ENCODE peak calls at places on chromosomes 16 and 17, in eight cellular contexts. R is transverse colon, A is Peyer's patch, K is heart left ventricle, Z is body of pancreas, V is endothelial cell of umbilical vein, O is suprapubic skin, W is esophagus muscularis mucosa. Y is an unnamed sample.

GRCh38 chr17:57436565-57436964 is 180.2 kb downstream of the MSI2 start:
- DNase-seq in Z (no peak), V (no peak), K (no peak), O (no peak), R (no peak), W (no peak), A (no peak), Y (no peak)

GRCh38 chr17:58391302-58391984 is 25.9 kb downstream of the RNF43 start:
- DNase-seq in V (peak; percentile 82), Z (peak; percentile 98), O (no peak), W (no peak), A (peak; percentile 92), K (peak; percentile 23), R (peak; percentile 93), Y (no peak)

GRCh38 chr16:76389126-76389525 is 111.9 kb downstream of the CNTNAP4 start:
- DNase-seq in K (no peak), A (no peak), V (no peak), O (no peak), R (no peak), Z (no peak), W (no peak), Y (no peak)

GRCh38 chr17:42953669-42954068 is 10.6 kb downstream of the AARSD1 start:
- DNase-seq in V (no peak), W (no peak), Z (peak; percentile 85), A (no peak), K (no peak), O (no peak), R (no peak), Y (no peak)

GRCh38 chr16:82368041-82368440 is 198.0 kb upstream of the MPHOSPH6 start:
- DNase-seq in V (peak; percentile 36), Z (peak; percentile 20), O (no peak), W (peak; percentile 70), R (no peak), K (peak; percentile 65), A (no peak), Y (no peak)

GRCh38 chr16:67953641-67954375 is 9.9 kb upstream of the LCAT start:
- DNase-seq in O (no peak), R (no peak), Z (no peak), W (no peak), V (no peak), K (no peak), A (no peak), Y (no peak)

GRCh38 chr17:32156656-32157055 is 14.4 kb downstream of the RHOT1 start:
- DNase-seq in R (no peak), A (no peak), O (no peak), W (peak; percentile 4), K (no peak), Z (no peak), V (no peak), Y (no peak)

GRCh38 chr17:35088911-35089845 is 25.7 kb upstream of the RFFL start:
- DNase-seq in O (peak; percentile 86), W (peak; percentile 94), Z (peak; percentile 89), K (peak; percentile 87), R (peak; percentile 93), A (peak; percentile 95), V (peak; percentile 73), Y (peak; percentile 89)

GRCh38 chr17:76715462-76715830 is 4.7 kb upstream of the MXRA7 start:
- DNase-seq in K (no peak), R (no peak), Z (no peak), A (no peak), W (no peak), O (no peak), V (no peak), Y (no peak)

GRCh38 chr17:57440522-57441269 is 184.4 kb downstream of the MSI2 start:
- DNase-seq in W (no peak), K (peak; percentile 83), O (no peak), R (peak; percentile 38), Z (peak; percentile 63), V (peak; percentile 55), A (peak; percentile 66), Y (peak; percentile 52)

GRCh38 chr16:63530208-63530607 is 1494.0 kb upstream of the CDH8 start:
- DNase-seq in W (no peak), A (no peak), K (no peak), V (no peak), R (no peak), O (no peak), Z (no peak), Y (no peak)

GRCh38 chr16:84790291-84790690 is 29.5 kb upstream of the CRISPLD2 start:
- DNase-seq in A (no peak), K (no peak), Z (no peak), O (no peak), V (no peak), R (no peak), W (no peak), Y (no peak)

GRCh38 chr17:40962059-40962561 is 4.6 kb downstream of the KRT39 start:
- DNase-seq in O (no peak), A (no peak), R (no peak), V (no peak), Z (no peak), K (no peak), W (no peak), Y (no peak)

GRCh38 chr17:14169901-14170300 is 66.8 kb downstream of the CDRT15 start:
- DNase-seq in K (no peak), R (no peak), O (no peak), V (no peak), Z (no peak), W (no peak), A (no peak), Y (no peak)

GRCh38 chr16:27269300-27270150 is 953 bp upstream of the NSMCE1 start:
- DNase-seq in K (no peak), W (peak; percentile 37), A (peak; percentile 19), O (no peak), R (no peak), V (no peak), Z (no peak), Y (no peak)

GRCh38 chr17:60139438-60140285 is 10.1 kb upstream of the CA4 start:
- DNase-seq in K (peak; percentile 76), V (peak; percentile 54), W (no peak), A (peak; percentile 81), R (peak; percentile 75), Z (peak; percentile 75), O (no peak), Y (peak; percentile 40)

DNA sequence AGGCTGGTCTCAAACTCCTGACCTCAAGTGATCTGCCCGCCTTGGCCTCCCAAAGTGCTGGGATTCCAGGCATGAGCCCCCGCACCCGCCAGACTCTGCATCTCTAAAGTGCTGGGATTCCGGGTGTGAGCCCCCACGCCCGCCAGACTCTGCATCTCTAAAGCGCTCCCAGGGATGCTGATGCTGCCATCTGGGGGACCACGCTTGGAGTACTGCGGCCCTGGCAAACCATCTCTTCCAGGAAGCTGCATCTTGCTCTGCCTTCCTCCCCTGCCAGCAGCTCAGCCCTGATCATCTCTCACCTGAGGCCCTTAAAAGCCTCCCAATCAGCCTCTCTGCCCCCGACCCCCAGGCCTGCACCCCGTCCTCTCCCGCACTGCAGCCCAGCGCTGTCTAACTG is 4.1 kb downstream of the CEP295NL start:
- DNase-seq in K (no peak), W (no peak), Z (no peak), V (no peak), O (no peak), R (no peak), A (no peak), Y (no peak)
- H3K27ac ChIP-seq in K (no peak overlapping the region), W (no peak overlapping the region), Z (no peak overlapping the region), V (no peak overlapping the region), O (no peak overlapping the region), R (no peak overlapping the region), A (no peak overlapping the region), Y (peak overlapping the region; percentile 12)

GRCh38 chr16:11156401-11156800 is 99.6 kb downstream of the SOCS1 start:
- DNase-seq in O (no peak), V (no peak), K (no peak), R (no peak), W (no peak), A (no peak), Z (no peak), Y (no peak)

GRCh38 chr16:11159189-11159588 is 96.8 kb downstream of the SOCS1 start:
- DNase-seq in V (no peak), W (no peak), R (no peak), O (no peak), Z (no peak), A (no peak), K (no peak), Y (no peak)

GRCh38 chr16:11155284-11155806 is 100.7 kb downstream of the SOCS1 start:
- DNase-seq in W (no peak), O (no peak), A (no peak), K (no peak), Z (no peak), V (no peak), R (no peak), Y (no peak)

GRCh38 chr16:11160676-11161115 is 95.3 kb downstream of the SOCS1 start:
- DNase-seq in A (no peak), R (no peak), W (no peak), O (no peak), K (no peak), Z (no peak), V (no peak), Y (no peak)

DNA sequence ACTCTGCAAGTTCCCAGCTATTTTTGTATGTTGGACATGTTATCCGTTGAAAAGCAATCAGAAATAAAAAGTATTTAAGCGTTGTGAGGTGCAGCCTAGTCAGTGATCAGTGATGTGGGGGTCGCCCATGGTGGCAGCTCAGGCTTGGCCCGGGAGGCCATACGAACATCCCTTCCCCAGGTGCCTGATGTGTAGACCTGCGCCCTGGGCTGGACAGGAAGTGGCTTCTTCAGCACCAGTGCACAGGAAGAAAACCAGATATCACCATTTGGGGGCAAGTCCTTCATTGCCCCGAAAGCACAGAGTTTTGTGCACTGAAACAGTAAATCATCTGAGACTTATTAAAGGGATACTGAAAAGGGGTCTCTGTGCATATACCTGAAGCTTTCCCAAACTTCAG is 98.9 kb downstream of the SOCS1 start:
- DNase-seq in R (no peak), A (no peak), V (no peak), W (no peak), K (no peak), Z (no peak), O (no peak), Y (no peak)
- TF ChIP-seq POLR2A in R (no peak), A (no peak), V (no peak), W (no peak), K (no peak), Z (no peak), O (no peak), Y (no peak)

GRCh38 chr17:20999044-20999573 is 43.7 kb downstream of the USP22 start:
- DNase-seq in A (no peak), V (no peak), R (no peak), Z (peak; percentile 30), K (no peak), O (no peak), W (no peak), Y (peak; percentile 54)
- H3K27ac ChIP-seq in A (no peak overlapping the region), V (no peak overlapping the region), R (peak overlapping the region; percentile 36), Z (no peak overlapping the region), K (peak overlapping the region; percentile 49), O (no peak overlapping the region), W (peak overlapping the region; percentile 57), Y (peak overlapping the region; percentile 53)

DNA sequence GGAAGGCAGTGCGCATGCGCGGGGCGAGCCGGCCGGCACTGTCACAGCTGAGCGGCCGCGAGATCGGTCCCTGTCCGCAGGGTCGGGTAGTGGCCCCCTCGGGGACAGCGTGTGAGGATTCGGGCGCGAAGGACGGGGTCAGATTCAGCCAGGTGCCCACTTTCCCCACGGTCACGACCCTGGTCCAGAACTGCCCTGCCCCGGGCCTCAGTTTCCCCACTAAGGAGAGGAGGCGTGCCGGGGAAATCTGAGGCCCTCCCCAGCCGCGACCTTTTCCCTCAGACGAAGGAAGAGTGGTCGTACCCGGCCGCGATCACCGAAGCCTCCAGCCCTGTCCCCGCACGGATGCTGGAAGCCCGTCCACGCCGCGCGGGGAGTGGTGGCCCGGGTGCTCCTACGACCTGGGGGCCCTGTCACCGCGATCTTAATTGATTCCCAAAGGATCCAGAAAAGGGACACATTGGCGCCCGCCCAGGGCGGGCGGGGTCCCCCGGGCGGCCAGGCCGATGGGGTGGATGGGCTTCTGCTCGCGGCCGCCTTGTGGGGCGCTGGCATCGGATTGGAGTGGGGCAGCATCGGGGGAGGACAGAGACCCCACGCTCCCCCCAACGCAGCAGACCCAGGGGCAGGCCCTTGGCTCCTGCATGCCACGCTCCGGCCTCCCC is 57.7 kb downstream of the SRL start:
- DNase-seq in A (no peak), V (no peak), O (no peak), W (no peak), K (no peak), R (no peak), Z (no peak), Y (peak; percentile 46)
- TF ChIP-seq POLR2A in A (peak; percentile 9), V (peak; percentile 89), O (no peak), W (no peak), K (peak; percentile 40), R (no peak), Z (no peak), Y (no peak)